ENCODE peak calls at places on chromosomes 1 and 21, in six cellular contexts. F is pancreas, K is mammary epithelial cell, X is adrenal gland, P is left ventricle myocardium inferior, G is PC-3. M is an unnamed sample. For H3K4me1, the result is how much of the 10 kb centered on the place peaks cover.

GRCh38 chr1:23521588-23521987 is 9.4 kb downstream of the E2F2 start:
- DNase-seq in F (no peak), K (no peak), X (no peak), P (no peak), G (no peak), M (no peak)

GRCh38 chr1:167210966-167211674 is 9.6 kb upstream of the POU2F1 start:
- DNase-seq in F (no peak), K (peak), X (no peak), P (no peak), G (peak), M (no peak)

GRCh38 chr1:239125027-239125426 is 261.3 kb upstream of the CHRM3 start:
- DNase-seq in F (no peak), K (no peak), X (no peak), P (no peak), G (peak), M (no peak)

GRCh38 chr1:202505356-202505755 is 156.9 kb downstream of the PPP1R12B start:
- DNase-seq in F (no peak), K (peak), X (no peak), P (no peak), G (no peak), M (no peak)

GRCh38 chr1:55402117-55402516 is 187.0 kb upstream of the USP24 start:
- DNase-seq in F (no peak), K (no peak), X (no peak), P (no peak), G (no peak), M (no peak)

GRCh38 chr1:46456411-46456963 is 33.1 kb upstream of the DMBX1 start:
- DNase-seq in F (no peak), K (no peak), X (no peak), P (no peak), G (no peak), M (no peak)

GRCh38 chr1:97898948-97899347 is 21.9 kb downstream of the DPYD start:
- DNase-seq in F (no peak), K (peak), X (no peak), P (no peak), G (peak), M (no peak)

GRCh38 chr1:153355445-153356071 is 2.1 kb upstream of the S100A9 start:
- DNase-seq in F (no peak), K (peak), X (peak), P (peak), G (peak), M (peak)

GRCh38 chr1:66300986-66301451 is 232.9 kb upstream of the SGIP1 start:
- DNase-seq in F (no peak), K (no peak), X (peak), P (no peak), G (peak), M (no peak)

GRCh38 chr1:205240118-205240517 is 12.4 kb downstream of the TMCC2 start:
- DNase-seq in F (no peak), K (no peak), X (no peak), P (no peak), G (no peak), M (no peak)

GRCh38 chr1:116769561-116769977 is 15.3 kb downstream of the CD2 start:
- DNase-seq in F (no peak), K (peak), X (no peak), P (no peak), G (peak), M (no peak)

GRCh38 chr21:16117851-16118592 is 388.2 kb downstream of the USP25 start:
- DNase-seq in F (no peak), K (peak), X (no peak), P (no peak), G (peak), M (no peak)

GRCh38 chr1:62321438-62321837 is 2.2 kb upstream of the KANK4 start:
- DNase-seq in F (no peak), K (peak), X (peak), P (no peak), G (peak), M (no peak)

GRCh38 chr1:156262461-156263287 is 14.8 kb upstream of the PAQR6 start:
- DNase-seq in F (no peak), K (peak), X (peak), P (no peak), G (peak), M (no peak)

GRCh38 chr21:45304945-45305344 is 17.2 kb upstream of the POFUT2 start:
- DNase-seq in F (no peak), K (no peak), X (peak), P (peak), G (no peak), M (no peak)

GRCh38 chr1:9823943-9824701 is at the start of gene CLSTN1:
- DNase-seq in F (peak), K (peak), X (peak), P (peak), G (peak), M (peak)

GRCh38 chr1:93908394-93909145 is 660 bp downstream of the GCLM start:
- DNase-seq in F (peak), K (peak), X (peak), P (peak), G (peak), M (peak)

GRCh38 chr1:118868387-118868786 is 119.8 kb downstream of the TBX15 start:
- DNase-seq in F (no peak), K (no peak), X (no peak), P (no peak), G (no peak), M (no peak)

GRCh38 chr1:199512037-199512710 is 515.3 kb upstream of the NR5A2 start:
- DNase-seq in F (no peak), K (no peak), X (no peak), P (no peak), G (no peak), M (no peak)

GRCh38 chr1:245060684-245061374 is 94.0 kb upstream of the KIF26B start:
- DNase-seq in F (peak), K (no peak), X (no peak), P (no peak), G (no peak), M (no peak)

GRCh38 chr1:47230692-47231313 is 1.2 kb downstream of the TAL1 start:
- DNase-seq in F (no peak), K (no peak), X (no peak), P (no peak), G (no peak), M (peak)

GRCh38 chr1:226443439-226443838 is 35.5 kb upstream of the PARP1 start:
- DNase-seq in F (no peak), K (peak), X (peak), P (no peak), G (peak), M (no peak)

GRCh38 chr1:77406661-77407060 is 124.8 kb downstream of the AK5 start:
- DNase-seq in F (no peak), K (no peak), X (no peak), P (no peak), G (peak), M (no peak)

GRCh38 chr21:44706706-44707615 is 4.4 kb downstream of the TSPEAR start:
- DNase-seq in F (no peak), K (no peak), X (no peak), P (no peak), G (no peak), M (peak)

GRCh38 chr1:153341431-153341934 is 7.2 kb downstream of the PGLYRP4 start:
- DNase-seq in F (no peak), K (no peak), X (no peak), P (no peak), G (no peak), M (no peak)

GRCh38 chr1:204711947-204712701 is 26.6 kb upstream of the LRRN2 start:
- DNase-seq in F (no peak), K (no peak), X (no peak), P (peak), G (no peak), M (no peak)

GRCh38 chr1:211687462-211688215 is 12.2 kb upstream of the NEK2 start:
- DNase-seq in F (no peak), K (no peak), X (no peak), P (no peak), G (no peak), M (no peak)

DNA sequence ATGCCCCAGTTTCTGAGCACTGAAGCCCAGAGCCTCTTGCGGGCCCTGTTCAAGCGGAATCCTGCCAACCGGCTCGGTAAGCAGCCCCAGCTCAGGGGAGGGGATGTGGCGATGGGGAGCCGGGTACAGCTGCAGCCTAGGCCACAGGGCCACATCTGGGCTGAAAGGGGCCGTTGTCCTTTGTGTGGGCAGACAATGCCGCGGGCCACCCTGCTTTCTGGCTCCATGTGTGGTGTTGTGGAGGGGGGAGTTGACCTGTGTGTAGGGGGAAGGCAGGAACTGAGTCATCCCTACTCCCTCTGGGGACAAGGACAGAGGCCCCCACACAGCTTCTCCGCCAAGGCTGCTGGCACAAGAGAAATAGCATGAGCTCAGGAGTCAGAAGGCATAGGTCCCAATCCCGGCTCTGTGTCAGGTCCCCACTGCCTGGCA is 26.0 kb downstream of the RPS6KA1 start:
- DNase-seq in F (no peak), K (no peak), X (peak), P (no peak), G (peak), M (no peak)
- H3K27ac ChIP-seq in F (no peak), K (no peak), X (peak), P (no peak), G (peak), M (no peak)

GRCh38 chr1:106972074-106972473 is 84.4 kb upstream of the PRMT6 start:
- DNase-seq in F (no peak), K (no peak), X (no peak), P (no peak), G (no peak), M (no peak)

GRCh38 chr1:106978477-106979322 is 77.8 kb upstream of the PRMT6 start:
- DNase-seq in F (no peak), K (peak), X (no peak), P (no peak), G (peak), M (no peak)

GRCh38 chr1:106975944-106976343 is 80.5 kb upstream of the PRMT6 start:
- DNase-seq in F (no peak), K (no peak), X (no peak), P (no peak), G (peak), M (no peak)
- TF ChIP-seq CTCF in F (no peak), K (no peak), X (no peak), P (no peak), G (peak), M (no peak)

DNA sequence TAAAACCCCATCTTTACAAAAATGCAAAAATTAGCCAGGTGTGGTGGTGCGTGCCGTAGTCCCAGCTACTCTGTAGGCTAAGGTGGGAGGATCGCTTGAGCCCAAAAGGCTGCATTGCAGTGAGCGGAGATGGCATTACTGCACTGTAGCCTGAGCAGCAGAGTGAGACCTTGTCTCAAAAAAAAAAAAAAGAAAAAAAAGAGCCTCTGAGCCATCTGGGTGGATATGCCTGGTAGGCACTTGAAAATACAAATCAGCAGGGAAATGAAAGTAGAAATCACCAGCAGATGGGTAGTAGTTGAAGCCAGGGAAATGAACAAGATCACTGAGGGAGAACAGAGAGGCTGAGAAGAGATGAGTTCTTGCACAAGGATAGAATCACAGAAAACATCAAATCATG is 131.0 kb upstream of the HMCN1 start:
- DNase-seq in F (no peak), K (no peak), X (no peak), P (no peak), G (no peak), M (no peak)
- H3K4me1 ChIP-seq in F (under half), K (under half), X (under half), P (under half), G (under half), M (under half)

GRCh38 chr1:241551759-241552638 is 19.8 kb downstream of the KMO start:
- DNase-seq in F (no peak), K (no peak), X (peak), P (peak), G (no peak), M (no peak)
- H3K27ac ChIP-seq in F (no peak), K (no peak), X (no peak), P (no peak), G (no peak), M (peak)